ENCODE peak calls at places on chromosomes 5 and 9, in ten cellular contexts. F, Y, Z, Q, P, C, D, T, O and X are unnamed samples.

GRCh38 chr9:129486496-129487306 is 134.2 kb downstream of the C9orf50 start:
- DNase-seq in F (no peak), Y (no peak), Z (no peak), Q (peak), P (no peak), C (peak), D (peak), T (no peak), O (peak), X (no peak)

GRCh38 chr5:125372694-125373621 is 626.5 kb upstream of the ZNF608 start:
- DNase-seq in F (peak), Y (peak), Z (no peak), Q (no peak), P (no peak), C (no peak), D (no peak), T (no peak), O (peak), X (no peak)

GRCh38 chr9:128108784-128109709 is 18.5 kb downstream of the PTGES2 start:
- DNase-seq in F (no peak), Y (no peak), Z (no peak), Q (no peak), P (peak), C (no peak), D (no peak), T (no peak), O (no peak), X (no peak)

GRCh38 chr9:96874947-96875459 is 20.7 kb upstream of the ZNF782 start:
- DNase-seq in F (peak), Y (peak), Z (no peak), Q (peak), P (no peak), C (no peak), D (no peak), T (peak), O (peak), X (peak)

GRCh38 chr9:116395409-116396037 is 241.9 kb downstream of the PAPPA start:
- DNase-seq in F (no peak), Y (no peak), Z (no peak), Q (no peak), P (no peak), C (no peak), D (no peak), T (no peak), O (no peak), X (no peak)

GRCh38 chr5:108384741-108385140 is 2.8 kb upstream of the FBXL17 start:
- DNase-seq in F (no peak), Y (no peak), Z (no peak), Q (no peak), P (no peak), C (no peak), D (no peak), T (no peak), O (no peak), X (no peak)

GRCh38 chr5:177025139-177025538 is 2.6 kb downstream of the ZNF346 start:
- DNase-seq in F (peak), Y (no peak), Z (no peak), Q (no peak), P (no peak), C (no peak), D (no peak), T (no peak), O (peak), X (no peak)

GRCh38 chr5:81425569-81425968 is 31.6 kb upstream of the ACOT12 start:
- DNase-seq in F (peak), Y (no peak), Z (no peak), Q (no peak), P (no peak), C (no peak), D (no peak), T (no peak), O (peak), X (peak)

GRCh38 chr5:36734422-36734821 is 128.0 kb downstream of the SLC1A3 start:
- DNase-seq in F (peak), Y (no peak), Z (no peak), Q (no peak), P (no peak), C (no peak), D (no peak), T (no peak), O (peak), X (peak)

GRCh38 chr9:27462846-27463245 is 61.2 kb upstream of the IFNK start:
- DNase-seq in F (no peak), Y (no peak), Z (no peak), Q (no peak), P (no peak), C (no peak), D (no peak), T (no peak), O (no peak), X (no peak)

GRCh38 chr5:87780831-87781760 is 368.4 kb upstream of the CCNH start:
- DNase-seq in F (peak), Y (peak), Z (peak), Q (peak), P (peak), C (peak), D (peak), T (peak), O (peak), X (peak)

GRCh38 chr9:107176701-107177100 is 106.4 kb upstream of the RAD23B start:
- DNase-seq in F (no peak), Y (no peak), Z (peak), Q (no peak), P (no peak), C (peak), D (no peak), T (no peak), O (peak), X (no peak)

GRCh38 chr9:88523056-88523455 is 11.9 kb upstream of the NXNL2 start:
- DNase-seq in F (peak), Y (peak), Z (no peak), Q (no peak), P (no peak), C (no peak), D (no peak), T (no peak), O (no peak), X (peak)

GRCh38 chr9:72271617-72272478 is 93.2 kb downstream of the ZFAND5 start:
- DNase-seq in F (peak), Y (peak), Z (peak), Q (peak), P (peak), C (peak), D (no peak), T (peak), O (peak), X (peak)

GRCh38 chr9:114504341-114505186 is 709 bp downstream of the WHRN start:
- DNase-seq in F (no peak), Y (peak), Z (peak), Q (peak), P (peak), C (peak), D (peak), T (peak), O (peak), X (peak)

GRCh38 chr5:39412995-39413394 is 11.8 kb downstream of the DAB2 start:
- DNase-seq in F (peak), Y (no peak), Z (no peak), Q (peak), P (no peak), C (no peak), D (no peak), T (no peak), O (no peak), X (no peak)

GRCh38 chr5:177472460-177473441 is 683 bp downstream of the DBN1 start:
- DNase-seq in F (no peak), Y (no peak), Z (peak), Q (no peak), P (peak), C (no peak), D (no peak), T (peak), O (no peak), X (peak)